ENCODE peak calls at places on chromosomes 11 and 22, in five cellular contexts. P is ovary, S is right lobe of liver, L is transverse colon, X is breast epithelium. B is an unnamed sample. For H3K4me1, the result is how much of the 10 kb centered on the place peaks cover.

GRCh38 chr11:43504316-43504950 is 145.7 kb downstream of the TTC17 start:
- DNase-seq in L (no peak), S (no peak), X (no peak), P (peak), B (no peak)

GRCh38 chr11:81674211-81674610 is 1059.5 kb downstream of the FAM181B start:
- DNase-seq in L (no peak), X (no peak), S (no peak), P (no peak), B (no peak)

GRCh38 chr11:111729441-111729840 is 36.7 kb downstream of the PPP2R1B start:
- DNase-seq in X (no peak), S (no peak), L (no peak), P (no peak), B (no peak)

GRCh38 chr11:121039971-121040613 is 16.2 kb downstream of the TBCEL start:
- DNase-seq in L (no peak), X (no peak), S (no peak), P (no peak), B (no peak)

GRCh38 chr11:83681045-83681781 is 395.0 kb upstream of the CCDC90B start:
- DNase-seq in P (no peak), X (no peak), S (no peak), L (no peak), B (no peak)

GRCh38 chr22:22099833-22100812 is 117.5 kb upstream of the TOP3B start:
- DNase-seq in X (no peak), P (no peak), L (no peak), S (no peak), B (no peak)

GRCh38 chr11:44725016-44725651 is 1.6 kb upstream of the TSPAN18 start:
- DNase-seq in P (no peak), S (no peak), L (no peak), X (no peak), B (no peak)

GRCh38 chr11:36034572-36035331 is 90.9 kb downstream of the LDLRAD3 start:
- DNase-seq in X (no peak), P (no peak), L (no peak), S (no peak), B (no peak)

GRCh38 chr11:121723261-121723741 is 270.5 kb upstream of the SORL1-AS1 start:
- DNase-seq in S (no peak), X (peak), P (peak), L (no peak), B (peak)

GRCh38 chr11:62612366-62613274 is at the start of the genes EML3 and ROM1:
- DNase-seq in L (peak), S (peak), X (peak), P (peak), B (peak)

GRCh38 chr11:16184588-16184987 is 171.8 kb downstream of the SOX6 start:
- DNase-seq in P (no peak), X (no peak), L (peak), S (no peak), B (no peak)

GRCh38 chr22:46844606-46845210 is 82.3 kb downstream of the TBC1D22A start:
- DNase-seq in L (no peak), X (no peak), P (no peak), S (no peak), B (no peak)

GRCh38 chr11:94583885-94584500 is 16.8 kb downstream of the PIWIL4 start:
- DNase-seq in S (no peak), X (no peak), P (no peak), L (no peak), B (no peak)

GRCh38 chr11:71431271-71431670 is 16.9 kb downstream of the DHCR7 start:
- DNase-seq in P (no peak), X (no peak), S (no peak), L (no peak), B (no peak)

GRCh38 chr11:130181295-130182272 is 22.0 kb downstream of the ST14 start:
- DNase-seq in S (peak), P (no peak), X (no peak), L (peak), B (no peak)

GRCh38 chr11:27239305-27239942 is 123.6 kb downstream of the CCDC34 start:
- DNase-seq in X (no peak), P (no peak), S (no peak), L (no peak), B (peak)

GRCh38 chr11:106937113-106937512 is 81.2 kb downstream of the GUCY1A2 start:
- DNase-seq in L (no peak), P (no peak), S (no peak), X (no peak), B (no peak)

GRCh38 chr11:71934213-71934612 is 5.4 kb downstream of the RNF121 start:
- DNase-seq in L (no peak), S (no peak), P (no peak), X (no peak), B (no peak)

GRCh38 chr11:94117871-94118270 is 10.8 kb upstream of the PANX1 start:
- DNase-seq in L (no peak), X (no peak), P (no peak), S (no peak), B (no peak)

GRCh38 chr22:29798801-29799200 is 31.6 kb downstream of the UQCR10 start:
- DNase-seq in S (peak), L (no peak), P (no peak), X (no peak), B (no peak)

GRCh38 chr22:29801153-29801552 is 34.0 kb downstream of the UQCR10 start:
- DNase-seq in L (no peak), X (no peak), P (no peak), S (no peak), B (no peak)

GRCh38 chr22:29798318-29798717 is 31.1 kb downstream of the UQCR10 start:
- DNase-seq in X (no peak), P (no peak), S (no peak), L (no peak), B (no peak)

GRCh38 chr22:29797351-29797750 is 30.2 kb downstream of the UQCR10 start:
- DNase-seq in X (no peak), S (no peak), P (no peak), L (no peak), B (no peak)

DNA sequence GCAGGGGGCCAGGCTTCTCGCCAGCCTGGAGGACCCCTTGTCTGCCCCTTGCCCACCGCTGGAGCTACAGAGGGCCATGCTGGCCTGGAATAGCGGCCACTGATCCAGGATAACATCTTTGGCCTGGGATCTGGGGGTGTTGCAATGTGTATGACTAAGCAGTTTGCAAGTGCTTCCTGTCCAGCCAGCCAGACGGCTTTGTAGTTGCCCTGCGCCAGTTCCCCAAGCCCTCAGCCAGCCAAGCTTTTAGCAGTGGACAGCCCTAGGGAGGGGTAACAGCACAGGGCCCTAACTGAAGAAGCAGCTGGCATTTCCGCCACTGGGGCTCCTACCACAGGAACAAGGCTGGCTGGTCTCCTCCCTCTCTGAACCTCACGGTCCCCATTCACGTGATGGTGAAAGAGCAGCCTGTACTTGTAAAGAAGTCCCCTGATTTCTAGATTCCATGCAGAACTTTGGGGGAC is 32.1 kb downstream of the UQCR10 start:
- DNase-seq in S (peak), P (peak), L (peak), X (peak), B (peak)
- TF ChIP-seq CTCF in S (no peak), P (no peak), L (no peak), X (peak), B (no peak)

DNA sequence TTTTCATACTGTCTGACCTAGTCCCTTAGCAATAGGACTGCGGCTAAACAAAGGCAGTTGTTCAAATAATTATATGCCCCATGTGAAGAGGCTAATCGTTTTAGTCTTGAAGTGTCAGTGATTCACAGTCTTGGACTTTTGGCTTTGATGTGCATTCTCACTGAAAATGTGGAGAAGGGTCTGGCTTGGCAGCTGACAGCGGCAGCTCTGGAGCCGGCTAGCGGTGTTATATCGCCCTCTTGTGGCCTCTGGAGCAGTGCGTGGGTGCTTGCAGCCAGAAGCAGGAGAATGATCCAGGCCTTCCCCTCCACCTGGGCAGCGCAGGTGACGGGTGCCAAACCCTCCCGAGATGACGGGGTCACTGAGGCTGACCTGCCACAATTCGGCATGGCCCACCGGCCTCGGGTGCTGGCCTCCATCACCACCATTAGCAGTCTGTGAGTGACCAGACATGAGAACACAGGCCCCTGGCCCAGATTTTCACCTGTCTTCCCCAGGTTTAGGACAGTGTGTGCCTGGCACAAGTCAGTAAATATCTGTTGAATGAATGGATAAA is 90.3 kb upstream of the PITPNB start:
- DNase-seq in P (peak), L (peak), X (peak), S (peak), B (peak)
- TF ChIP-seq POLR2A in P (no peak), L (no peak), X (no peak), S (no peak), B (no peak)

DNA sequence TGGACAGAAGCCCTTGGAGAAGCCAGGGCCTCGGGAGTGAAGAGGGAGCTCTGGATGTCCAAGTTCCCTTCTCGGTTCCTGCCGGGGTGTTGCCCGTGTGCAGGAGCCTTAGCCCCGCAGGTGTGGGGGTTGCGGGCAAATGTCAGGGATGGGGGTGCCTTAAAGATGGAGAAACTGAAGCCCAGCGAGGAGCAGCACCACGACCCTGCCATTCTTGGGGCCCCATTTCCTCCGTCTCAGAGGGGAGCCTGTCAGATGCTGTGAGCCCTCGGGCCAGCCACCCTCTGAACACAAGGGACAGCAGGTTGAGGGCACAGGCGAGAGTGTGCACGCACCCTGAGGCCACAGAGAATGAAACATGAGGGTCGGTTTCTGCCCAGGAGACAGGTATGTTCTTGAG is 6.3 kb downstream of the OSBPL5 start:
- DNase-seq in L (no peak), X (no peak), S (peak), P (no peak), B (no peak)
- H3K4me1 ChIP-seq in L (half or more), X (under half), S (under half), P (under half), B (under half)

GRCh38 chr11:134938212-134938611 is 526.2 kb upstream of the B3GAT1 start:
- DNase-seq in S (no peak), L (no peak), P (no peak), X (no peak), B (no peak)

GRCh38 chr11:134942633-134943032 is 530.6 kb upstream of the B3GAT1 start:
- DNase-seq in X (no peak), P (no peak), L (no peak), S (no peak), B (no peak)

GRCh38 chr11:134939046-134939445 is 527.0 kb upstream of the B3GAT1 start:
- DNase-seq in S (no peak), X (no peak), L (no peak), P (no peak), B (no peak)

GRCh38 chr11:134940441-134941125 is 528.5 kb upstream of the B3GAT1 start:
- DNase-seq in P (no peak), S (no peak), L (no peak), X (no peak), B (no peak)

DNA sequence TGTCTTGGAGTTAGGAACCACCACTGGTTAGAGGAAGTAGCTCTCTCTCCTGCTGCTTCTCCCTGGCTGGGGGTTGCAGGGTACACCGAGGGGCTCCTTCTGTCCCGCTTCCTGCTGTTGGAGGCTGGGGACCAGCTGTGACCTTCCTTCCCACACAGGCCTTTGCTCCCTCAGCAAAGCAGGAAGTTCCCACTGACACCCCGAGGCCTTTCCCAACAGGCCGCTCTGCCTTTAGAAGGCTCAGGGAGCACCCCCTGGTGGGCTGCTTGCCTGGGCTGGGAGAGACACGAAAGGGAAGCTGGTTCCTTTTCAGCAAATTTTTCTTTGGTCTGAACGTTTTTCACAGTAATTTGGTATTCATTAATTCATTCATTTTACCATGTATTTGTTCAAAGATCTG is 527.9 kb upstream of the B3GAT1 start:
- DNase-seq in X (no peak), L (no peak), P (no peak), S (no peak), B (no peak)
- TF ChIP-seq CTCF in X (no peak), L (no peak), P (no peak), S (peak), B (no peak)

GRCh38 chr11:68840661-68841653 is 759 bp downstream of the CPT1A start:
- DNase-seq in S (peak), X (peak), P (peak), L (peak), B (peak)
- TF ChIP-seq POLR2A in S (peak), X (no peak), P (no peak), L (peak), B (no peak)

DNA sequence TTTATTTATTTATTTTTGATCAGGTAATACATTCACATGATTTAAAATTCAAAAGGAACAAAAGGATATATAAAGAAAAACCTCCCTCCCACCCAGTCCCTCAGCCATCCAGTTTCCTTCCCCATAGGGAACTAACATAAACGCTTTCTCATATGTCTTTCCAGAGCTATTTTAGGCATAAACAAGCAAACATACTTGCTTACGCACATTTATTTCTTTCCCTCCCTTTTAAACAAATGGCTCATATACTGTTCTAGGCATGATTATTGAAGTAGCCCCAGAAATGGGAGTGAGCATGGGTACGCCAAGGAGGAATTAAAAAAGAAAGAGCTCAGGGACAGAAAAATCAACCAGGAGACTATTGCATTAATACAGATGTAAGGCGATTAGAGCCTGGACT is 63.7 kb downstream of the LIF start:
- DNase-seq in S (no peak), X (no peak), L (no peak), P (no peak), B (no peak)
- H3K4me1 ChIP-seq in S (under half), X (under half), L (under half), P (under half), B (under half)